ENCODE peak calls at places on chromosomes 16 and 17, in four cellular contexts. S is upper lobe of right lung, K is GM12865, Q is breast epithelium. N is an unnamed sample.

GRCh38 chr16:77414752-77415231 is 20.0 kb downstream of the ADAMTS18 start:
- DNase-seq in S (no peak), K (no peak), Q (no peak), N (no peak)

GRCh38 chr17:15306406-15306970 is 34.9 kb downstream of the TEKT3 start:
- DNase-seq in S (no peak), K (no peak), Q (no peak), N (no peak)

GRCh38 chr17:28478940-28479615 is 5.6 kb downstream of the SLC13A2 start:
- DNase-seq in S (peak; percentile 16), K (no peak), Q (no peak), N (no peak)

GRCh38 chr17:57832711-57833596 is 16.9 kb downstream of the MRPS23 start:
- DNase-seq in S (peak; percentile 72), K (peak; percentile 81), Q (peak; percentile 70), N (peak; percentile 66)

GRCh38 chr17:55845385-55845784 is 94.5 kb downstream of the PCTP start:
- DNase-seq in S (peak; percentile 74), K (peak; percentile 6), Q (no peak), N (peak; percentile 65)

GRCh38 chr16:31072540-31073072 is 1.4 kb downstream of the ZNF668 start:
- DNase-seq in S (no peak), K (peak; percentile 56), Q (no peak), N (no peak)

GRCh38 chr17:77212833-77213777 is 72.3 kb downstream of the SEC14L1 start:
- DNase-seq in S (no peak), K (no peak), Q (no peak), N (no peak)

GRCh38 chr16:2530629-2531318 is 434 bp downstream of the CEMP1 start:
- DNase-seq in S (peak; percentile 67), K (no peak), Q (no peak), N (no peak)

GRCh38 chr16:74740795-74741304 is 33.8 kb downstream of the FA2H start:
- DNase-seq in S (no peak), K (no peak), Q (peak; percentile 72), N (no peak)

GRCh38 chr17:64328875-64329405 is 61.7 kb downstream of the PECAM1 start:
- DNase-seq in S (no peak), K (no peak), Q (no peak), N (no peak)

GRCh38 chr17:43673516-43674323 is 12.0 kb upstream of the MEOX1 start:
- DNase-seq in S (peak; percentile 73), K (peak; percentile 67), Q (peak; percentile 74), N (peak; percentile 73)

GRCh38 chr17:205176-205538 is 23.7 kb upstream of the DOC2B start:
- DNase-seq in S (no peak), K (no peak), Q (no peak), N (no peak)

GRCh38 chr16:23031508-23032098 is 117.6 kb downstream of the USP31 start:
- DNase-seq in S (no peak), K (no peak), Q (no peak), N (no peak)